ENCODE peak calls at places on chromosomes 6 and 20, in ten cellular contexts. One of them, this sample, is unnamed.

GRCh38 chr20:19828233-19828632 is 70.2 kb downstream of the RIN2 start:
- DNase-seq in choroid plexus epithelial cell: peak; percentile 64
- DNase-seq in RWPE1: peak; percentile 59
- DNase-seq in Caco-2: no peak
- DNase-seq in GM13977: peak; percentile 75
- DNase-seq in GM12865: peak; percentile 82
- DNase-seq in lower lobe of right lung: no peak
- DNase-seq in endothelial cell: no peak
- DNase-seq in progenitor cell of endocrine pancreas: no peak
- DNase-seq in body of pancreas: peak; percentile 26
- DNase-seq in this sample: no peak

GRCh38 chr20:50680106-50680960 is 11.0 kb downstream of the RIPOR3 start:
- DNase-seq in choroid plexus epithelial cell: peak; percentile 63
- DNase-seq in RWPE1: no peak
- DNase-seq in Caco-2: peak; percentile 90
- DNase-seq in GM13977: no peak
- DNase-seq in GM12865: no peak
- DNase-seq in lower lobe of right lung: no peak
- DNase-seq in endothelial cell: no peak
- DNase-seq in progenitor cell of endocrine pancreas: no peak
- DNase-seq in body of pancreas: peak; percentile 87
- DNase-seq in this sample: no peak

GRCh38 chr20:30812739-30813411 is 444.6 kb upstream of the DEFB115 start:
- DNase-seq in choroid plexus epithelial cell: no peak
- DNase-seq in RWPE1: no peak
- DNase-seq in Caco-2: no peak
- DNase-seq in GM13977: peak; percentile 40
- DNase-seq in GM12865: no peak
- DNase-seq in lower lobe of right lung: no peak
- DNase-seq in endothelial cell: no peak
- DNase-seq in progenitor cell of endocrine pancreas: no peak
- DNase-seq in body of pancreas: no peak
- DNase-seq in this sample: peak; percentile 93

GRCh38 chr6:47034421-47034820 is 7.7 kb downstream of the ADGRF1 start:
- DNase-seq in choroid plexus epithelial cell: peak; percentile 38
- DNase-seq in RWPE1: no peak
- DNase-seq in Caco-2: no peak
- DNase-seq in GM13977: no peak
- DNase-seq in GM12865: no peak
- DNase-seq in lower lobe of right lung: no peak
- DNase-seq in endothelial cell: no peak
- DNase-seq in progenitor cell of endocrine pancreas: no peak
- DNase-seq in body of pancreas: no peak
- DNase-seq in this sample: no peak

GRCh38 chr6:1729752-1730140 is 120.0 kb downstream of the FOXC1 start:
- DNase-seq in choroid plexus epithelial cell: no peak
- DNase-seq in RWPE1: no peak
- DNase-seq in Caco-2: no peak
- DNase-seq in GM13977: no peak
- DNase-seq in GM12865: no peak
- DNase-seq in lower lobe of right lung: no peak
- DNase-seq in endothelial cell: no peak
- DNase-seq in progenitor cell of endocrine pancreas: no peak
- DNase-seq in body of pancreas: no peak
- DNase-seq in this sample: no peak

GRCh38 chr20:61706562-61706961 is 359.1 kb downstream of the TAF4 start:
- DNase-seq in choroid plexus epithelial cell: no peak
- DNase-seq in RWPE1: no peak
- DNase-seq in Caco-2: no peak
- DNase-seq in GM13977: no peak
- DNase-seq in GM12865: no peak
- DNase-seq in lower lobe of right lung: no peak
- DNase-seq in endothelial cell: no peak
- DNase-seq in progenitor cell of endocrine pancreas: no peak
- DNase-seq in body of pancreas: no peak
- DNase-seq in this sample: no peak

GRCh38 chr6:32610897-32611296 is 21.2 kb upstream of the HLA-DRB1 start:
- DNase-seq in choroid plexus epithelial cell: no peak
- DNase-seq in RWPE1: no peak
- DNase-seq in Caco-2: no peak
- DNase-seq in GM13977: no peak
- DNase-seq in GM12865: no peak
- DNase-seq in lower lobe of right lung: no peak
- DNase-seq in endothelial cell: no peak
- DNase-seq in progenitor cell of endocrine pancreas: no peak
- DNase-seq in body of pancreas: no peak
- DNase-seq in this sample: no peak

GRCh38 chr20:35240083-35240913 is 13.8 kb downstream of the MMP24 start:
- DNase-seq in choroid plexus epithelial cell: no peak
- DNase-seq in RWPE1: no peak
- DNase-seq in Caco-2: no peak
- DNase-seq in GM13977: no peak
- DNase-seq in GM12865: no peak
- DNase-seq in lower lobe of right lung: no peak
- DNase-seq in endothelial cell: no peak
- DNase-seq in progenitor cell of endocrine pancreas: no peak
- DNase-seq in body of pancreas: no peak
- DNase-seq in this sample: no peak

GRCh38 chr6:153117986-153118886 is 12.8 kb downstream of the RGS17 start:
- DNase-seq in choroid plexus epithelial cell: peak; percentile 50
- DNase-seq in RWPE1: peak; percentile 79
- DNase-seq in Caco-2: no peak
- DNase-seq in GM13977: peak; percentile 41
- DNase-seq in GM12865: peak; percentile 23
- DNase-seq in lower lobe of right lung: no peak
- DNase-seq in endothelial cell: no peak
- DNase-seq in progenitor cell of endocrine pancreas: no peak
- DNase-seq in body of pancreas: no peak
- DNase-seq in this sample: no peak

GRCh38 chr6:72650081-72650745 is 28.3 kb downstream of the KCNQ5 start:
- DNase-seq in choroid plexus epithelial cell: peak; percentile 6
- DNase-seq in RWPE1: peak; percentile 23
- DNase-seq in Caco-2: no peak
- DNase-seq in GM13977: no peak
- DNase-seq in GM12865: no peak
- DNase-seq in lower lobe of right lung: no peak
- DNase-seq in endothelial cell: no peak
- DNase-seq in progenitor cell of endocrine pancreas: no peak
- DNase-seq in body of pancreas: no peak
- DNase-seq in this sample: no peak

GRCh38 chr6:74735304-74735703 is 470.5 kb downstream of the COL12A1 start:
- DNase-seq in choroid plexus epithelial cell: peak; percentile 93
- DNase-seq in RWPE1: no peak
- DNase-seq in Caco-2: no peak
- DNase-seq in GM13977: no peak
- DNase-seq in GM12865: no peak
- DNase-seq in lower lobe of right lung: no peak
- DNase-seq in endothelial cell: no peak
- DNase-seq in progenitor cell of endocrine pancreas: no peak
- DNase-seq in body of pancreas: no peak
- DNase-seq in this sample: no peak

GRCh38 chr6:147586044-147586443 is 77.6 kb downstream of the SAMD5 start:
- DNase-seq in choroid plexus epithelial cell: peak; percentile 6
- DNase-seq in RWPE1: no peak
- DNase-seq in Caco-2: no peak
- DNase-seq in GM13977: no peak
- DNase-seq in GM12865: no peak
- DNase-seq in lower lobe of right lung: no peak
- DNase-seq in endothelial cell: no peak
- DNase-seq in progenitor cell of endocrine pancreas: no peak
- DNase-seq in body of pancreas: peak; percentile 31
- DNase-seq in this sample: no peak

DNA sequence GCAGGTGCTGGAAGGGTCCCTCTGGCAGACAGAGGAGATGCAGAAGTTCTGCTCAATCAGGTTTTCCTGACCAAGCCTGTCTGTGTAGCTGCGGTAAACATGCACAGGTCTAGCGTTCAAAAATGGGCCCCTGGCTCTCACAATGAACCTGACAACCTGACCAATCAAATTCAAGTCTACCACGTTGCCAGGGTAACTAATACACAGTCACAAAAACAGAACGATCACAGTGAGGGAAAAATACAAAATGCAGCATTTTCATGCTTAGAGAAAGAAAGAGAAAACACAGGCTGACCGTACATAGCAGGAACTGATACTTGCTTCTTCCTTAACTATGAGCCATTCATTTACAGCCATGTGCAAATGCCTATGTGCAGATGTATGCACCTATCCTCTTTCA is 353.1 kb upstream of the TSHZ2 start:
- DNase-seq in choroid plexus epithelial cell: no peak
- DNase-seq in RWPE1: no peak
- DNase-seq in Caco-2: no peak
- DNase-seq in GM13977: no peak
- DNase-seq in GM12865: no peak
- DNase-seq in lower lobe of right lung: no peak
- DNase-seq in endothelial cell: no peak
- DNase-seq in progenitor cell of endocrine pancreas: no peak
- DNase-seq in body of pancreas: no peak
- DNase-seq in this sample: no peak
- TF ChIP-seq CTCF in choroid plexus epithelial cell: no peak
- TF ChIP-seq CTCF in RWPE1: no peak
- TF ChIP-seq CTCF in Caco-2: no peak
- TF ChIP-seq CTCF in GM13977: no peak
- TF ChIP-seq CTCF in GM12865: no peak
- TF ChIP-seq CTCF in lower lobe of right lung: no peak
- TF ChIP-seq CTCF in endothelial cell: no peak
- TF ChIP-seq CTCF in progenitor cell of endocrine pancreas: no peak
- TF ChIP-seq CTCF in body of pancreas: no peak
- TF ChIP-seq CTCF in this sample: no peak

DNA sequence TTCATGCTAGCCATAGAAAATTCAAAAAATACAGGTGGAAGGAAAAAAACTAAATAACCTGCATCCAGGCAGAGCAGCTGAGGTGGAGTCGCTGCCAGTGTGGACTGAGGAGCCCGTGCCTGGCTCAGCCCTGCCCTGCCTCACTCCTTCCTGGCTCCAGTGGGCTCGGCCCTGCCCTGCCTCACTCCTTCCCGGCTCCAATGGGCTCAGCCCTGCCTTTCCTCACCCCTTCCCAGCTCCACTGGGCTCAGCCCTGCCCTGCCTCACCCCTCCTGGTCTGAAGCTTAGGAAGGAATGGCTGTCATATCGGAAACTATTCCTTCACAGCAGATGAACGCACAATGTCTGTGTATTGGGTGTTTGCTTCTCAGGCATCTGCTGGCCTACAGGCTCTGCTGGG is 142.1 kb downstream of the SMOC2 start:
- DNase-seq in choroid plexus epithelial cell: no peak
- DNase-seq in RWPE1: no peak
- DNase-seq in Caco-2: no peak
- DNase-seq in GM13977: no peak
- DNase-seq in GM12865: no peak
- DNase-seq in lower lobe of right lung: no peak
- DNase-seq in endothelial cell: no peak
- DNase-seq in progenitor cell of endocrine pancreas: no peak
- DNase-seq in body of pancreas: no peak
- DNase-seq in this sample: no peak
- TF ChIP-seq CTCF in choroid plexus epithelial cell: no peak
- TF ChIP-seq CTCF in RWPE1: no peak
- TF ChIP-seq CTCF in Caco-2: no peak
- TF ChIP-seq CTCF in GM13977: no peak
- TF ChIP-seq CTCF in GM12865: no peak
- TF ChIP-seq CTCF in lower lobe of right lung: no peak
- TF ChIP-seq CTCF in endothelial cell: no peak
- TF ChIP-seq CTCF in progenitor cell of endocrine pancreas: no peak
- TF ChIP-seq CTCF in body of pancreas: no peak
- TF ChIP-seq CTCF in this sample: no peak

DNA sequence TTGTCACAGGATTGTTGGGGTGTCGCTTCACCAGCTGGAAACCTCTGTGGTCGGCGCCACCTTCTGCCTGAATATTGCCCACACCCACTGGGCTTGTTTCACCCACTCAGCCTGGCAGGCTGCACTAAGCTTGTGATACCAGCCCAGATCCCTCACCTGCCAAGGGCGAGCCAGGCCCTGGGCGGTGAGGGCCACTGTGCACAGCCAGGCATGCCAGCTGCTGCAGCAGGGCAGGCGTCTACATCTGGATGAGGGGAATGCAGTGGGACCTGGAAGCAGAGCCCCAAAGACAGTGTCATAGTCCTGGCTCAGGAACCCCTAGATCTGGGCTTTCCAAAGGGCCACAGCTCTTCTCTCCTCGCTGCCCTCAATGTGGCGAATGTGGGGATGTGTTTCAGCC is 1307.5 kb downstream of the GRIK2 start:
- DNase-seq in choroid plexus epithelial cell: no peak
- DNase-seq in RWPE1: no peak
- DNase-seq in Caco-2: no peak
- DNase-seq in GM13977: no peak
- DNase-seq in GM12865: no peak
- DNase-seq in lower lobe of right lung: no peak
- DNase-seq in endothelial cell: no peak
- DNase-seq in progenitor cell of endocrine pancreas: no peak
- DNase-seq in body of pancreas: no peak
- DNase-seq in this sample: no peak
- TF ChIP-seq CTCF in choroid plexus epithelial cell: no peak
- TF ChIP-seq CTCF in RWPE1: no peak
- TF ChIP-seq CTCF in Caco-2: no peak
- TF ChIP-seq CTCF in GM13977: no peak
- TF ChIP-seq CTCF in GM12865: no peak
- TF ChIP-seq CTCF in lower lobe of right lung: no peak
- TF ChIP-seq CTCF in endothelial cell: no peak
- TF ChIP-seq CTCF in progenitor cell of endocrine pancreas: no peak
- TF ChIP-seq CTCF in body of pancreas: no peak
- TF ChIP-seq CTCF in this sample: no peak

GRCh38 chr6:113949499-113949898 is 21.4 kb downstream of the HDAC2 start:
- DNase-seq in choroid plexus epithelial cell: no peak
- DNase-seq in RWPE1: no peak
- DNase-seq in Caco-2: no peak
- DNase-seq in GM13977: no peak
- DNase-seq in GM12865: no peak
- DNase-seq in lower lobe of right lung: no peak
- DNase-seq in endothelial cell: no peak
- DNase-seq in progenitor cell of endocrine pancreas: no peak
- DNase-seq in body of pancreas: no peak
- DNase-seq in this sample: no peak

GRCh38 chr6:113959235-113959634 is 11.7 kb downstream of the HDAC2 start:
- DNase-seq in choroid plexus epithelial cell: no peak
- DNase-seq in RWPE1: no peak
- DNase-seq in Caco-2: no peak
- DNase-seq in GM13977: no peak
- DNase-seq in GM12865: no peak
- DNase-seq in lower lobe of right lung: no peak
- DNase-seq in endothelial cell: no peak
- DNase-seq in progenitor cell of endocrine pancreas: no peak
- DNase-seq in body of pancreas: no peak
- DNase-seq in this sample: no peak

GRCh38 chr6:113954653-113955052 is 16.3 kb downstream of the HDAC2 start:
- DNase-seq in choroid plexus epithelial cell: peak; percentile 18
- DNase-seq in RWPE1: no peak
- DNase-seq in Caco-2: no peak
- DNase-seq in GM13977: no peak
- DNase-seq in GM12865: no peak
- DNase-seq in lower lobe of right lung: no peak
- DNase-seq in endothelial cell: no peak
- DNase-seq in progenitor cell of endocrine pancreas: no peak
- DNase-seq in body of pancreas: no peak
- DNase-seq in this sample: no peak

GRCh38 chr6:113953346-113953745 is 17.6 kb downstream of the HDAC2 start:
- DNase-seq in choroid plexus epithelial cell: peak; percentile 56
- DNase-seq in RWPE1: no peak
- DNase-seq in Caco-2: no peak
- DNase-seq in GM13977: no peak
- DNase-seq in GM12865: no peak
- DNase-seq in lower lobe of right lung: no peak
- DNase-seq in endothelial cell: no peak
- DNase-seq in progenitor cell of endocrine pancreas: no peak
- DNase-seq in body of pancreas: no peak
- DNase-seq in this sample: no peak
- TF ChIP-seq CTCF in choroid plexus epithelial cell: no peak
- TF ChIP-seq CTCF in RWPE1: no peak
- TF ChIP-seq CTCF in Caco-2: no peak
- TF ChIP-seq CTCF in GM13977: no peak
- TF ChIP-seq CTCF in GM12865: no peak
- TF ChIP-seq CTCF in lower lobe of right lung: no peak
- TF ChIP-seq CTCF in endothelial cell: no peak
- TF ChIP-seq CTCF in progenitor cell of endocrine pancreas: no peak
- TF ChIP-seq CTCF in body of pancreas: no peak
- TF ChIP-seq CTCF in this sample: no peak

This sample was measured in chondrocyte.